ENCODE peak calls at places on chromosome 19, in six cellular contexts. L is epithelial cell of esophagus, B is lower lobe of right lung, P is cardiac fibroblast, I is breast epithelium, M is A549. C is an unnamed sample.

GRCh38 chr19:11172576-11172975 is 17.0 kb upstream of the SPC24 start:
- DNase-seq in B (no peak), P (no peak), L (no peak), I (no peak), M (no peak), C (no peak)

GRCh38 chr19:20039203-20039723 is at the start of gene ZNF682:
- DNase-seq in P (peak), I (peak), M (no peak), L (peak), B (peak), C (peak)

GRCh38 chr19:51402117-51402516 is 11.7 kb upstream of the C19orf84 start:
- DNase-seq in P (no peak), I (no peak), L (no peak), M (no peak), B (no peak), C (no peak)

GRCh38 chr19:20928371-20928770 is 5.3 kb downstream of the ZNF85 start:
- DNase-seq in B (no peak), M (no peak), P (peak), L (no peak), I (no peak), C (peak)

GRCh38 chr19:5154129-5154798 is 185.4 kb downstream of the KDM4B start:
- DNase-seq in P (peak), M (peak), I (no peak), B (no peak), L (no peak), C (no peak)

GRCh38 chr19:850221-850978 is 1.7 kb upstream of the ELANE start:
- DNase-seq in M (peak), L (peak), I (peak), P (peak), B (peak), C (no peak)

GRCh38 chr19:4969772-4970531 is 1.0 kb downstream of the KDM4B start:
- DNase-seq in I (no peak), B (no peak), P (peak), M (no peak), L (peak), C (peak)

GRCh38 chr19:16325161-16325527 is 518 bp downstream of the KLF2 start:
- DNase-seq in M (no peak), I (no peak), L (no peak), P (no peak), B (peak), C (no peak)

GRCh38 chr19:56637976-56638555 is 4.9 kb upstream of the SMIM17 start:
- DNase-seq in I (peak), L (peak), B (no peak), P (peak), M (peak), C (peak)

GRCh38 chr19:788821-789472 is 8.3 kb upstream of the PTBP1 start:
- DNase-seq in P (no peak), M (no peak), I (no peak), L (peak), B (no peak), C (no peak)

GRCh38 chr19:40200352-40201099 is 9.3 kb downstream of the MAP3K10 start:
- DNase-seq in B (no peak), P (no peak), L (peak), M (no peak), I (no peak), C (peak)

DNA sequence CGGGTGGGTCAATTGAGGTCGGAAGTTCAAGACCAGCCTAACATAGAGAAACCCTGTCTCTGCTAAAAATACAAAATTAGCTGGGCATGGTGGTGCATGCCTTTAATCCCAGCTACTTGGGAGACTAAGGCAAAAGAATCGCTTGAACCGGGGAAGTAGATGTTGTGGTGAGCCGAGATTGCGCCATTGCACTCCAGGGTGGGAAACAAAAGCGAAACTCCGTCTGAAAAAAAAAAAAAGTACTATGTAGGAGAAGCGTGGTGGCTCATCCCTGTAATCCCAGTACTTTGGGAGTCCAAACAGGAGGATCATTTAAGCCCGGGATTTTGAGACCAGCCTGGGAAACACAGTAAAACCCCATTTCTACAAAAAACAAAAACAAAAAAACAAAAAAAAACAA is 22.7 kb upstream of the ERVV-1 start:
- DNase-seq in I (no peak), P (no peak), L (peak), B (no peak), M (no peak), C (no peak)
- H3K4me3 ChIP-seq in I (no peak), P (no peak), L (no peak), B (no peak), M (no peak), C (no peak)

DNA sequence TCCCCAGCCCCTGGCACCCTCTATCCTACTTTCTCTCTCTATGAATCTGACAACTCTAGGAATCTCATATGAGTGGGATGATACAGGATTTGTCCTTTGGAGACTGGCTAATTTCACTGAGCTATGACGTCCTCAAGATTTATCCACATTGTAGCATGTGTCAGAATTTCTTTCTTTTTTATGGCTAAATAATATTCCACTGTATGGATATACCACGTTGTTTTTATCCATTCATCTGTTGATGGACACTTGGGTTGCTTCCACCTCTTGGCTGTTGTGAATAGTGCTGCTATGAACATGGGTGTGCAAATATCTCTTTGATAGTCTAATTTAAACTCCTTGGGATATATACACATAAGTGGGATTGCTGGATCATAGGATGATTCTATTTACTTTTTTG is 24.0 kb upstream of the INSR start:
- DNase-seq in B (no peak), P (no peak), L (no peak), I (no peak), M (no peak), C (no peak)
- TF ChIP-seq CTCF in B (no peak), P (no peak), L (no peak), I (no peak), M (no peak), C (no peak)

GRCh38 chr19:45302416-45302815 is 20.3 kb downstream of the CKM start:
- DNase-seq in L (no peak), I (no peak), M (no peak), B (no peak), P (no peak), C (no peak)
- H3K4me3 ChIP-seq in L (no peak), I (no peak), M (no peak), B (no peak), P (no peak), C (no peak)

DNA sequence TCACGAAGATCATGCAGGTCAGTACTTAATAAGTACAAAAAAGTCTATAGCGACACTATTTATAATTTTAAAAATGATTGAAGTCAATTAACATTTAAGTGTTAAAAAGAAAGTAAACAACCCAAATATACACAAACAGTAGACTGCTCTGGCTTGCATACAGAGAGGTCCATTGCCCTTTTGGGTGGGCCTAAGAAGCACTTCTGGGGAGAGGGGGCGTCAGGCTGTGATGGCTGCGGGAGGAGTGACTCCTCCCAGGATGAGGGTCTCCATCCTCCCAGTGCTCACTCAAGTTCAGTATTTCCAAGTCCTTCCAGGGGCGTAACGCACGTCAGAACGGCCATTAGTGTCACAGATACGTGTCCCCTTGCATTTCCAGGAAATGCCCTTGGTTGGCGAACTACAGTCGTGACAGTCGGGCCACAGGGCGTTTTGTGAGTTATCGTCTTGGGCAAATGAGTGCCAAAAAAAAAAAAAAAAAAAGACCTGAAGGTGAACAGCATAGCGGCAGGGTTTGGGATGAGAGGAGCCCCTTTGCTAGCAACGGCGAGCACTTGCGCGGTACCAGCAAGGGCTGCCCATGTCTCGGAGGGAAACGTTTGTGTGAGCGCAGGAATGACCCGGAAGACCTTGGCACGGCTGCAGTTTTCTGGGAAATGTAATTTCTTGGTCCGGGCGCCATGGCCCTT is at the start of gene SCGB2B2:
- DNase-seq in L (no peak), M (peak), I (no peak), B (peak), P (no peak), C (no peak)
- TF ChIP-seq CTCF in L (no peak), M (no peak), I (no peak), B (no peak), P (no peak), C (no peak)

GRCh38 chr19:49064768-49065611 is at the start of gene NTF4:
- DNase-seq in I (no peak), L (peak), B (peak), P (peak), M (peak), C (peak)
- H3K4me3 ChIP-seq in I (peak), L (peak), B (peak), P (no peak), M (peak), C (peak)

GRCh38 chr19:14085309-14085995 is at the start of gene C19orf67:
- DNase-seq in B (no peak), I (no peak), L (no peak), M (no peak), P (no peak), C (no peak)

GRCh38 chr19:14078406-14078805 is 5.8 kb downstream of the MISP3 start:
- DNase-seq in I (no peak), P (peak), L (no peak), M (no peak), B (no peak), C (no peak)

GRCh38 chr19:14082675-14082960 is 3.0 kb downstream of the C19orf67 start:
- DNase-seq in B (no peak), L (no peak), P (no peak), I (no peak), M (no peak), C (no peak)

GRCh38 chr19:14080887-14081796 is 4.4 kb downstream of the C19orf67 start:
- DNase-seq in M (peak), L (peak), P (peak), I (peak), B (peak), C (peak)

GRCh38 chr19:14081797-14082674 is 3.5 kb downstream of the C19orf67 start:
- DNase-seq in B (peak), I (peak), M (no peak), L (peak), P (no peak), C (peak)
- TF ChIP-seq CTCF in B (no peak), I (no peak), M (no peak), L (no peak), P (no peak), C (no peak)

DNA sequence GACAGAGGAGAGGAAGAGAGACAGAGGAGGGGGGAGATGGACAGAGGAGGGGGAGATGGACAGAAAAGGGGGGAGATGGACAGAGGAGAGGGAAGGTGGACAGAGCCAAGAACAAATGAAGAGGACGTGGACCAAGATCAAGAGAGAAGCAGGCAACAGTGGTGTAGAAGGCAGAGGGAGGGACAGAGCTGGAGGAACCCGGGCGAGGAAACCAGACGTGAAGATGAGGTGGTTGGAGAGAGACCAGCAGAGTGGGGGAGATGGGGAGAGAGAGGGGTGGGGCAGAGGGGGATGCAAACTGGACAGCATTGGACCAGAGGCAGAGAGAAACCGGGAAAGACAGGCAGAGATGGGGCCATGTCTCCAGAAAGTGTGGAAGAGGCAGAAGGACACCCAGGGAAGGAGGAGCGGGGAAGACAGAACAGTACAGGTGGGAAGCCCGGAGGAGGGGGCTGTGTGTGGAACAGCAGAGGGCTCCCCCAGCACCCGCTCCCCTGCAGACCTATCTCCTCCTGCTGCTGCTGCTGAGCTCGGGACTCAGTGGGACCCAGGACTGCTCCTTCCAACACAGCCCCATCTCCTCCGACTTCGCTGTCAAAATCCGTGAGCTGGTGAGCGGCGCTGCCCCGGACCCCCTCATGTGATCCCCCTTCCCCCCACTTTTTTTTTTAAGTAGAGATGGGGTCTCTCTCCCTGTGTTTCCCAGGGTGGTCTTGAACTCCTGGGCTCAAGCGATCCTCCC is 1.3 kb downstream of the FLT3LG start:
- DNase-seq in B (no peak), I (no peak), L (no peak), M (no peak), P (no peak), C (no peak)
- H3K4me3 ChIP-seq in B (no peak), I (peak), L (no peak), M (no peak), P (no peak), C (no peak)

C was measured in mammary epithelial cell.